ENCODE peak calls at places on chromosomes 2 and 18, in five cellular contexts. K is tibial nerve, C is hepatocyte, L is fibroblast of lung, M is Peyer's patch. E is an unnamed sample.

GRCh38 chr2:228094377-228094921 is 87.0 kb downstream of the SPHKAP start:
- DNase-seq in K (no peak), C (no peak), L (no peak), M (no peak), E (no peak)

GRCh38 chr2:24984912-24985311 is 13.2 kb upstream of the DNAJC27 start:
- DNase-seq in K (no peak), C (peak; percentile 71), L (no peak), M (no peak), E (no peak)

GRCh38 chr2:240506406-240507059 is 51.3 kb downstream of the ANKMY1 start:
- DNase-seq in K (no peak), C (peak; percentile 1), L (no peak), M (no peak), E (no peak)

GRCh38 chr18:64044616-64045015 is 74.7 kb downstream of the SERPINB8 start:
- DNase-seq in K (no peak), C (no peak), L (no peak), M (no peak), E (no peak)

GRCh38 chr2:109153005-109153404 is 24.0 kb downstream of the SH3RF3 start:
- DNase-seq in K (no peak), C (no peak), L (no peak), M (no peak), E (no peak)

GRCh38 chr18:616380-616995 is 19.7 kb downstream of the CLUL1 start:
- DNase-seq in K (no peak), C (peak; percentile 65), L (peak; percentile 73), M (no peak), E (no peak)

GRCh38 chr2:212357606-212358005 is 181.0 kb downstream of the ERBB4 start:
- DNase-seq in K (no peak), C (no peak), L (no peak), M (no peak), E (no peak)

GRCh38 chr18:37550118-37550875 is 15.3 kb downstream of the CELF4 start:
- DNase-seq in K (no peak), C (no peak), L (no peak), M (no peak), E (no peak)

GRCh38 chr18:67483237-67483636 is 33.3 kb downstream of the DSEL start:
- DNase-seq in K (no peak), C (no peak), L (no peak), M (no peak), E (no peak)

DNA sequence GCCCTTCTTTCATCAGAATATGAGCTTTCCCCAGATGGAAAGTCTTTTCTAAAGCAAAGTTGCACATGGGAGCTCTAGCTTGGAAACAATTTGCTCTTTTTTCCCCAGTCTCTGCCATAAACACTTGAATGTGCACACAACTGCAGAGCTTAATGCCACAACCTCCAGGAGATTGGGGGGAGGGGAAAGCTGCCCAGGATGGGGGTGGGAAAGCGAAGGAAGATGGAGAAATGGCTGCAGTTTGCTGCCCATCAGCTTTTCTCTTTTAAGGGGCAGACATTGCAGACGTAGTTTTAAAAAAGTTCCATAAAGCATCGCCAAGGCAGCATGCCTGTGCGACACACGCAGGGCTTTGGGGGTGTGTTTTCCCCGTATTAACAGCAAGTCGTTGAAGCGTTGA is 1.5 kb downstream of the ACKR3 start:
- DNase-seq in K (no peak), C (no peak), L (no peak), M (no peak), E (no peak)
- H3K4me1 ChIP-seq in K (peaks cover 34% of the 10 kb centered on the region), C (peaks cover 56% of the 10 kb centered on the region), L (no peaks in the 10 kb centered on the region), M (peaks cover 4% of the 10 kb centered on the region), E (peaks cover 39% of the 10 kb centered on the region)

DNA sequence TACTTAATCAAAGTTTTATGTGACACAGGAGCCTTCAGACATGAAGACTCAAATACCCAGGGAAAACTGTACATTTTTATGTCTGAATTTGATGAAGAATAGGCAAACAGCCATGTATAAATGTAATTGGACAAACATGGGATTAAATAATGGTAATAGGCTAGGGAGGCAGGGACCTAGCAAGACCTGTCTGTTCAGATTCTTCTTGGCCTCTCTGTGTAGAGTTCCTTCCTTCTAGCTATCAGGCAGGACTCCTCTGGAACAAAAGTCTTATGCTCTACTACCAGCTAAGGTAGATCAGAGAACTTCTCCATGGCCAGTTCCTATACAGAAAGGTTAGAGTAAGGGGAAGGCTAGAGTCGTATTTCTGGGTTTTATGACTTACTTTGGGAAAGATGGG is 9.5 kb upstream of the PARD3B start:
- DNase-seq in K (no peak), C (no peak), L (no peak), M (no peak), E (no peak)
- H3K27me3 ChIP-seq in K (no peaks in the 10 kb centered on the region), C (no peaks in the 10 kb centered on the region), L (no peaks in the 10 kb centered on the region), M (no peaks in the 10 kb centered on the region), E (no peaks in the 10 kb centered on the region)

DNA sequence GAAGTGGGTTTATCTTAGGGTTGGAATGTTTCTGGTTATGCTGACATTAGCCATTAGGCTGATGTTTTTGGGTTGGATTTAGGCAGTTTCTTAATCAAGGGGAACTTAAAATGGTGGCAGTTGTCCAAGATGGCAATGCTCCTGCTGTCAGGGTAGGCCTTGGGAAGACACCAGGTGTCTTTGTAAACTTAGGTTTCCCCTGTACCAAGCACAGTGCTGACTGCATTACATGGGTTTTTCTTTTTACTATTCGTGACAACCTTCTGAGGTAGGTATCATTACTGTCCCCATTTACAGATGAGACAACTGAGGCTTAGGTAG is 528 bp upstream of the ATG16L1 start:
- DNase-seq in K (no peak), C (no peak), L (no peak), M (no peak), E (no peak)
- H3K4me3 ChIP-seq in K (peak overlapping the region; percentile 74), C (no peak overlapping the region), L (peak overlapping the region; percentile 78), M (no peak overlapping the region), E (peak overlapping the region; percentile 87)

DNA sequence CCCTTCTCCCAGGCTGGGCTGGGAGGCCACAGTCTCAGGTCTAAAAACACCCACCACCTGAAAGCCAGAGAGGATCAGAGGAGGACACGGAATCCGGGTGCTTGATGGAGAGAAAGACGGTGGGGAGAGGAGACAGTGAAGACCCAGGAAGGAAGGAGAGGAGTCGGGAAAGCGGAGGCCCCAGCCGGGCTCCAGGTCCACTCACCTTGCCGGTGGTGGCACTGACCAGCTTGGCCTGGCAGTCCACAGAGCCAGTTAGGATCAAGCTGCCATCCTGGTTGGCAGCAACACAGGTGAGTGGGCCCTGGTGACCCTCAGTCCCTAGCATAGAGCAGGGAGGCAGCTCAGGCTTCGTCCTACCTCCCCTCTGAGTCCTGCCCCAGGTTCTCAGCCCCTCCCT is 4.3 kb downstream of the AAMP start:
- DNase-seq in K (peak; percentile 2), C (no peak), L (no peak), M (no peak), E (no peak)
- H3K4me1 ChIP-seq in K (peaks cover 47% of the 10 kb centered on the region), C (peaks cover 42% of the 10 kb centered on the region), L (no peaks in the 10 kb centered on the region), M (peaks cover 4% of the 10 kb centered on the region), E (peaks cover 18% of the 10 kb centered on the region)

GRCh38 chr18:61333271-61333745 is at the start of gene CDH20:
- DNase-seq in K (no peak), C (no peak), L (no peak), M (no peak), E (peak; percentile 56)
- H3K27me3 ChIP-seq in K (no peaks in the 10 kb centered on the region), C (peaks cover 64% of the 10 kb centered on the region), L (peaks cover 14% of the 10 kb centered on the region), M (peaks cover 4% of the 10 kb centered on the region), E (peaks cover 24% of the 10 kb centered on the region)

GRCh38 chr2:111119004-111119846 is 1.5 kb upstream of the BCL2L11 start:
- DNase-seq in K (no peak), C (peak; percentile 48), L (peak; percentile 15), M (peak; percentile 40), E (no peak)
- H3K4me3 ChIP-seq in K (peak overlapping the region; percentile 82), C (peak overlapping the region; percentile 15), L (no peak overlapping the region), M (peak overlapping the region; percentile 85), E (peak overlapping the region; percentile 84)

DNA sequence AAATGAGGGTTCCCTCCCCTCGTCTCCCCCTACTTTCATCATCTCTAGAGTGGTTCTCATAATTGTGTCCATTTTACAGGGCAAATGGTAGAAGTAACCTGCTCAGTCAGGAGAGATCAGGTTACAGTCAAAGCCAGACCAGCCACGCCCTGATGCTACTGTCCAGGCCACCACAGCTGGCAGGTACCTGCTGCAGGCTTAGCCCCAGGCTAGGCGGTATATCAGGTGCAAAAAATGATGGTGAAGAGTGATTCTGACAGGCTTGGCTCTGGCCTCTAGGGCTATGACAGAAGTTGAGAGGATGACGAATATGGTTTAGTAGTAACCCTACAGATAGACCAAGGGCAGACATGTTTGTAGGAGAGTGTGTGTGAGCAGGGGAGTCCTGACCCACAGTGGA is 67.1 kb downstream of the HAUS1 start:
- DNase-seq in K (no peak), C (no peak), L (no peak), M (no peak), E (no peak)
- H3K4me1 ChIP-seq in K (peaks cover 22% of the 10 kb centered on the region), C (peaks cover 10% of the 10 kb centered on the region), L (peaks cover 2% of the 10 kb centered on the region), M (no peaks in the 10 kb centered on the region), E (peaks cover 12% of the 10 kb centered on the region)